ENCODE peak calls at places on chromosomes 7 and 10, in four cellular contexts. K is testis, B is A549, L is right lobe of liver. E is an unnamed sample.
A peak's percentile ranks its signal among the peaks of the same experiment; 100 is the strongest.

GRCh38 chr7:146575903-146576302 is 459.3 kb downstream of the CNTNAP2 start:
- DNase-seq in K (no peak), B (no peak), L (no peak), E (no peak)

GRCh38 chr7:39464350-39465054 is 101.7 kb upstream of the YAE1 start:
- DNase-seq in K (no peak), B (no peak), L (no peak), E (no peak)

GRCh38 chr10:106705576-106706526 is 458.7 kb downstream of the SORCS1 start:
- DNase-seq in K (peak; percentile 88), B (peak; percentile 54), L (no peak), E (peak; percentile 69)

GRCh38 chr7:80284848-80285247 is 150.2 kb downstream of the GNAI1 start:
- DNase-seq in K (no peak), B (no peak), L (no peak), E (no peak)

GRCh38 chr7:36315309-36315948 is 74.2 kb upstream of the ANLN start:
- DNase-seq in K (no peak), B (peak; percentile 14), L (no peak), E (no peak)

GRCh38 chr10:44300666-44301649 is 83.9 kb downstream of the CXCL12 start:
- DNase-seq in K (no peak), B (peak; percentile 88), L (no peak), E (no peak)

GRCh38 chr7:92685146-92686042 is 95.2 kb upstream of the FAM133B start:
- DNase-seq in K (no peak), B (no peak), L (no peak), E (no peak)

GRCh38 chr7:30911561-30911969 is at the start of gene AQP1:
- DNase-seq in K (no peak), B (no peak), L (peak; percentile 53), E (peak; percentile 64)

GRCh38 chr7:156665101-156665500 is 24.5 kb downstream of the RNF32 start:
- DNase-seq in K (no peak), B (no peak), L (no peak), E (no peak)

GRCh38 chr7:40675741-40676140 is 540.9 kb downstream of the SUGCT start:
- DNase-seq in K (no peak), B (no peak), L (no peak), E (no peak)

GRCh38 chr7:112252141-112252540 is 45.6 kb downstream of the ZNF277 start:
- DNase-seq in K (no peak), B (no peak), L (no peak), E (no peak)

GRCh38 chr10:10508241-10508640 is 509.4 kb upstream of the CELF2 start:
- DNase-seq in K (no peak), B (no peak), L (no peak), E (no peak)

GRCh38 chr10:124530816-124531215 is 69.2 kb downstream of the LHPP start:
- DNase-seq in K (no peak), B (no peak), L (no peak), E (no peak)

GRCh38 chr10:119761106-119761505 is 35.3 kb downstream of the INPP5F start:
- DNase-seq in K (no peak), B (no peak), L (no peak), E (no peak)

GRCh38 chr7:110835209-110835608 is 255.7 kb upstream of the LRRN3 start:
- DNase-seq in K (no peak), B (no peak), L (no peak), E (no peak)

GRCh38 chr10:15197911-15198310 is 29.4 kb upstream of the NMT2 start:
- DNase-seq in K (no peak), B (no peak), L (no peak), E (no peak)

GRCh38 chr10:106355450-106355849 is 809.1 kb downstream of the SORCS1 start:
- DNase-seq in K (no peak), B (no peak), L (no peak), E (no peak)

GRCh38 chr10:69439813-69440506 is 11.3 kb upstream of the TSPAN15 start:
- DNase-seq in K (no peak), B (peak; percentile 59), L (no peak), E (no peak)

GRCh38 chr7:70695804-70696104 is 436.2 kb upstream of the GALNT17 start:
- DNase-seq in K (no peak), B (no peak), L (no peak), E (no peak)

GRCh38 chr10:19918800-19919199 is 102.6 kb downstream of the PLXDC2 start:
- DNase-seq in K (no peak), B (no peak), L (no peak), E (no peak)

GRCh38 chr10:114551310-114551972 is 106.6 kb downstream of the ABLIM1 start:
- DNase-seq in K (peak; percentile 76), B (no peak), L (peak; percentile 60), E (no peak)

GRCh38 chr7:18040196-18040595 is 12.6 kb upstream of the PRPS1L1 start:
- DNase-seq in K (no peak), B (no peak), L (no peak), E (no peak)

GRCh38 chr10:52115823-52116222 is 198.3 kb upstream of the DKK1 start:
- DNase-seq in K (no peak), B (peak; percentile 25), L (no peak), E (peak; percentile 4)

GRCh38 chr10:120022357-120022756 is 129.8 kb downstream of the SEC23IP start:
- DNase-seq in K (no peak), B (no peak), L (no peak), E (no peak)

DNA sequence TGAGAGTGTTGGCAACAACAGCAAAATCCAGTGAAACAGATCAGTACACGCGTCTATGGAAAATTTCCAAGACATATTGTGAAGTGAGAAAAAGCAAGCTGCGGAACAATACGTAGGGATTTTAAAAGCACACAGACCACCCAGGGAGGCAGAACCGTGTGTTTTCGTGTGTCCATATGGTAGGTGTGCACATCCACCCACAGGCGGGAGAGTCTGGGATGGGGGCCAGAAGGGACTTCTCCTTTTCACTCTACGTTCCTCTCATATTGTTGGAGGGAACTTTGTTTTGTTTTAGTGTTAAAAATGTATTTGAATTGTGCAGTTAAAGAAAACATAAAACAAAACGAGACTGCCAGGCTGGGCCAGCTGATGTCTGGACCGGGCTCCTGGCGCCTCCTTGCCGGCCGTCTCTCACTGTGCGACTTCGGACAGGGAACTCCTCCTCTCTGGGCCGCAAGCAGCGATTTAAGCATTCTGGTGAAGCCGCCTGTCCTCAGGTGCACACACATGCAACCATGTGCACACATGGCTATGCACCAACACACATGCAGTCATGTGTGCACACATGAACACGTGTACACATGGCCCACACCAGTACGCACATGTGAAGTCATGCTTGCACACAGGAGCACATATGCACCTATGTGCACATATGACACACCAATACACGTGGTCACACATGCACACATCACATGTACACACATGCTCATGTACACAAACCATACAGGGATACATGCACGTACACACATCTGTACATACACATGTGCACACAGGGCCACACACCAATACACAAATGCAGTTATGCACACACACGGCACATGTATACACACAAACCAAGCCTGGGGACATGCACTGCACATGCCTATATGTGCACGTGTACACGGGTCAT is 141.1 kb downstream of the ELFN1 start:
- DNase-seq in K (peak; percentile 73), B (no peak), L (no peak), E (no peak)
- TF ChIP-seq POLR2A in K (no peak), B (no peak), L (no peak), E (no peak)

GRCh38 chr10:74419491-74420466 is 268.8 kb downstream of the ADK start:
- DNase-seq in K (no peak), B (peak; percentile 11), L (no peak), E (peak; percentile 9)

GRCh38 chr10:74418285-74418872 is 267.4 kb downstream of the ADK start:
- DNase-seq in K (peak; percentile 56), B (no peak), L (no peak), E (no peak)

GRCh38 chr10:74417397-74417796 is 266.4 kb downstream of the ADK start:
- DNase-seq in K (no peak), B (no peak), L (no peak), E (no peak)

GRCh38 chr10:74415440-74415839 is 264.4 kb downstream of the ADK start:
- DNase-seq in K (no peak), B (no peak), L (no peak), E (no peak)
- TF ChIP-seq POLR2A in K (no peak), B (no peak), L (no peak), E (no peak)

DNA sequence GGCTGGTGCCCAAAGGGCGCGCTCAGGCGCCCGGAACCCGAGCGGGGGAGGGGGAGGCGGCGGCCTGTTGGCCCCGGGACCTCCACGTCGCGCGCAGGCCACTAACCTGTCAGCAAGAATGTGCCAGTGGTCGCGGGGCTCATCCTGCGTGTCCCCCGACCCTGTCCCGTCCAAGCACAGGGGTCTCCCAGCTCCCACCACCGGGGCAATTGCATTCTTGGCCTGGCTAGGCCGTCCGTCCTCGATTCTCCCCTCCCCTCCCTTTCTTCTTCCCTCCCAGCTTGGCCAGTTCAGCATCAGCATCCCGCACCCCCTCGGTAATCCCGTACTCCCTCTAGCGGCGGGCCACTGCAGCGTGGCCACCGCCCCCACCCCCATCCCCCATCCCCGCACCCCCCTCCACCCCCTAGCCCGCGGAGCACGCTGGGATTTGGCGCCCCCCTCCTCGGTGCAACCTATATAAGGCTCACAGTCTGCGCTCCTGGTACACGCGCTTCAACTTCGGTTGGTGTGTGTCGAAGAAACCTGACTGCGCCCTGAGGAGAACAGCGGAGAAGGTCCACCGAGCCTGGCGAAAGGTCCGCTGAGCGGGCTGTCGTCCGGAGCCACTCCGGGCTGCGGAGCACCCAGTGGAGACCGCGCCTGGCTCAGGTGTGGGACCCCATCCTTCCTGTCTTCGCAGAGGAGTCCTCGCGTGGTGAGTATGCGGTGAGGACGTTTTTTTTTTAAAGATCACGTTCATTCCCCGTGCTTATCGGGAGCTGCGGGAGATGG is at the start of gene SGCE:
- DNase-seq in K (peak; percentile 86), B (peak; percentile 88), L (peak; percentile 61), E (peak; percentile 57)
- TF ChIP-seq POLR2A in K (no peak), B (peak; percentile 85), L (no peak), E (no peak)

GRCh38 chr10:103192451-103193106 is 493 bp downstream of the NT5C2 start:
- DNase-seq in K (peak; percentile 80), B (peak; percentile 80), L (peak; percentile 90), E (peak; percentile 86)

GRCh38 chr10:103197177-103197576 is 4.1 kb upstream of the NT5C2 start:
- DNase-seq in K (peak; percentile 76), B (peak; percentile 72), L (peak; percentile 70), E (peak; percentile 94)

GRCh38 chr10:103193820-103194529 is 903 bp upstream of the NT5C2 start:
- DNase-seq in K (no peak), B (no peak), L (no peak), E (peak; percentile 86)

GRCh38 chr10:103192089-103192450 is 1.0 kb downstream of the NT5C2 start:
- DNase-seq in K (peak; percentile 45), B (peak; percentile 30), L (no peak), E (peak; percentile 59)

GRCh38 chr10:103193107-103193819 is at the start of gene NT5C2:
- DNase-seq in K (peak; percentile 87), B (peak; percentile 80), L (peak; percentile 88), E (peak; percentile 86)
- TF ChIP-seq POLR2A in K (no peak), B (peak; percentile 67), L (no peak), E (no peak)

E was measured in erythroblast.